ENCODE peak calls at places on chromosomes 13 and 19, in six cellular contexts. O is thyroid gland, Y is BJ, K is A549, D is body of pancreas, A is stomach. N is an unnamed sample.

GRCh38 chr19:23285948-23286347 is 35.8 kb upstream of the ZNF724 start:
- DNase-seq in O (no peak), D (no peak), K (no peak), A (no peak), Y (no peak), N (no peak)

GRCh38 chr19:4267101-4267900 is 11.8 kb upstream of the SHD start:
- DNase-seq in O (peak; percentile 37), Y (no peak), K (peak; percentile 61), D (peak; percentile 66), A (peak; percentile 63), N (peak; percentile 82)

GRCh38 chr13:111153977-111154332 is 38.8 kb downstream of the ARHGEF7 start:
- DNase-seq in K (peak; percentile 14), O (peak; percentile 43), D (no peak), Y (no peak), A (no peak), N (peak; percentile 53)

GRCh38 chr13:36817996-36818395 is 1.0 kb upstream of the RFXAP start:
- DNase-seq in Y (no peak), A (no peak), O (no peak), K (no peak), D (no peak), N (no peak)

GRCh38 chr13:26423634-26424033 is 133.8 kb upstream of the WASF3 start:
- DNase-seq in A (no peak), Y (no peak), O (no peak), K (no peak), D (peak; percentile 10), N (no peak)

GRCh38 chr13:37960427-37960826 is 90.9 kb upstream of the TRPC4 start:
- DNase-seq in O (no peak), K (no peak), Y (no peak), A (no peak), D (no peak), N (no peak)

GRCh38 chr13:60158321-60158801 is 5.4 kb downstream of the DIAPH3 start:
- DNase-seq in D (no peak), Y (no peak), K (no peak), O (no peak), A (no peak), N (peak; percentile 87)

GRCh38 chr13:43356566-43356965 is 333.2 kb downstream of the DNAJC15 start:
- DNase-seq in O (no peak), Y (no peak), A (no peak), K (no peak), D (no peak), N (no peak)

GRCh38 chr19:17765069-17765618 is 13.9 kb downstream of the FCHO1 start:
- DNase-seq in O (no peak), A (peak; percentile 66), K (peak; percentile 21), D (no peak), Y (no peak), N (no peak)

GRCh38 chr13:95624020-95624419 is 20.5 kb downstream of the DZIP1 start:
- DNase-seq in O (peak; percentile 16), K (peak; percentile 25), A (no peak), Y (no peak), D (no peak), N (peak; percentile 73)

GRCh38 chr19:29620931-29621351 is 14.9 kb downstream of the POP4 start:
- DNase-seq in A (no peak), Y (no peak), D (no peak), K (no peak), O (no peak), N (no peak)

GRCh38 chr19:13441810-13442512 is 64.3 kb downstream of the CACNA1A start:
- DNase-seq in D (peak; percentile 38), A (no peak), K (no peak), Y (no peak), O (peak; percentile 36), N (peak; percentile 15)

GRCh38 chr19:31350033-31350692 is 927 bp upstream of the TSHZ3 start:
- DNase-seq in Y (no peak), A (no peak), D (no peak), O (peak; percentile 37), K (no peak), N (peak; percentile 42)

GRCh38 chr19:11164879-11165406 is 9.4 kb upstream of the SPC24 start:
- DNase-seq in A (peak; percentile 65), Y (peak; percentile 78), O (peak; percentile 30), D (peak; percentile 31), K (no peak), N (no peak)

GRCh38 chr13:30719521-30719914 is 15.8 kb upstream of the ALOX5AP start:
- DNase-seq in O (no peak), Y (no peak), D (no peak), A (no peak), K (no peak), N (no peak)

GRCh38 chr13:23820530-23820929 is 68.7 kb downstream of the MIPEP start:
- DNase-seq in A (no peak), D (no peak), Y (no peak), O (no peak), K (no peak), N (no peak)

GRCh38 chr19:19185853-19186728 is 5.9 kb downstream of the BORCS8 start:
- DNase-seq in D (peak; percentile 30), A (peak; percentile 37), K (no peak), Y (no peak), O (peak; percentile 39), N (peak; percentile 85)

GRCh38 chr19:29724102-29724641 is 9.1 kb upstream of the C19orf12 start:
- DNase-seq in A (no peak), O (no peak), K (no peak), Y (no peak), D (no peak), N (peak; percentile 74)

GRCh38 chr13:95643471-95643813 is 1.1 kb downstream of the DZIP1 start:
- DNase-seq in D (no peak), K (no peak), A (no peak), O (no peak), Y (no peak), N (peak; percentile 36)

GRCh38 chr19:31629936-31630335 is 280.7 kb upstream of the TSHZ3 start:
- DNase-seq in D (no peak), A (no peak), Y (no peak), K (no peak), O (no peak), N (no peak)

GRCh38 chr13:98752111-98752941 is at the start of gene SLC15A1:
- DNase-seq in D (peak; percentile 61), K (no peak), A (no peak), O (peak; percentile 19), Y (no peak), N (no peak)

GRCh38 chr13:98752942-98753290 is 444 bp upstream of the SLC15A1 start:
- DNase-seq in A (no peak), Y (no peak), D (no peak), O (no peak), K (no peak), N (no peak)

GRCh38 chr13:98755729-98756128 is 3.3 kb upstream of the SLC15A1 start:
- DNase-seq in K (no peak), O (no peak), Y (no peak), A (no peak), D (no peak), N (no peak)

GRCh38 chr13:98751397-98752110 is 918 bp downstream of the SLC15A1 start:
- DNase-seq in K (no peak), Y (no peak), A (no peak), D (peak; percentile 46), O (no peak), N (peak; percentile 19)

DNA sequence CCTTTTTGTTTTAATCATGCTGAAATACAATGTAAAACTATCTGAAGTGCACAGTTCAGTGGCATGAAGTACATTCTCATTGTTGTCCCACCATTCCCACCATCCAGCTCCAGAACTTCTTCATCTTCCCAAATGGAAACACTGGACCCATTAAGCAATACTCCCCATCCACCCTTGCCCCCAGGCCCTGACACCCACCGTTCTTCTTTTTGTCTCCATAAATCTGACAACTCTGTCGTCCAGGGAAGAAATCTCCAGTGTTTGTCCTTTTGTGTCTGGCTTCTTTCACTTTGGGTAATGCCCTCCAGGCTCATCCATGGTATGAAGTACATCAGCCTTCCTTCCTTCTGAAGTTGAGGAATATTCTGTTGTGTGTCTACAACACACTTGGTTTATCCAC is 2.6 kb upstream of the SLC15A1 start:
- DNase-seq in D (no peak), O (no peak), A (no peak), K (no peak), Y (no peak), N (no peak)
- H3K4me3 ChIP-seq in D (no peak overlapping the region), O (no peak overlapping the region), A (no peak overlapping the region), K (no peak overlapping the region), Y (no peak overlapping the region), N (no peak overlapping the region)

GRCh38 chr19:44889830-44890365 is 1.2 kb upstream of the TOMM40 start:
- DNase-seq in Y (no peak), K (no peak), O (no peak), A (no peak), D (no peak), N (no peak)
- H3K4me3 ChIP-seq in Y (peak overlapping the region; percentile 57), K (peak overlapping the region; percentile 46), O (no peak overlapping the region), A (peak overlapping the region; percentile 95), D (peak overlapping the region; percentile 18), N (peak overlapping the region; percentile 26)

GRCh38 chr13:87754097-87754496 is 82.9 kb downstream of the SLITRK5 start:
- DNase-seq in Y (no peak), K (no peak), A (no peak), D (no peak), O (no peak), N (no peak)
- H3K4me3 ChIP-seq in Y (no peak overlapping the region), K (no peak overlapping the region), A (no peak overlapping the region), D (no peak overlapping the region), O (no peak overlapping the region), N (no peak overlapping the region)

GRCh38 chr13:42055500-42056085 is 7.1 kb downstream of the DGKH start:
- DNase-seq in Y (no peak), D (no peak), O (no peak), K (no peak), A (no peak), N (no peak)
- H3K4me3 ChIP-seq in Y (no peak overlapping the region), D (no peak overlapping the region), O (no peak overlapping the region), K (no peak overlapping the region), A (no peak overlapping the region), N (no peak overlapping the region)

DNA sequence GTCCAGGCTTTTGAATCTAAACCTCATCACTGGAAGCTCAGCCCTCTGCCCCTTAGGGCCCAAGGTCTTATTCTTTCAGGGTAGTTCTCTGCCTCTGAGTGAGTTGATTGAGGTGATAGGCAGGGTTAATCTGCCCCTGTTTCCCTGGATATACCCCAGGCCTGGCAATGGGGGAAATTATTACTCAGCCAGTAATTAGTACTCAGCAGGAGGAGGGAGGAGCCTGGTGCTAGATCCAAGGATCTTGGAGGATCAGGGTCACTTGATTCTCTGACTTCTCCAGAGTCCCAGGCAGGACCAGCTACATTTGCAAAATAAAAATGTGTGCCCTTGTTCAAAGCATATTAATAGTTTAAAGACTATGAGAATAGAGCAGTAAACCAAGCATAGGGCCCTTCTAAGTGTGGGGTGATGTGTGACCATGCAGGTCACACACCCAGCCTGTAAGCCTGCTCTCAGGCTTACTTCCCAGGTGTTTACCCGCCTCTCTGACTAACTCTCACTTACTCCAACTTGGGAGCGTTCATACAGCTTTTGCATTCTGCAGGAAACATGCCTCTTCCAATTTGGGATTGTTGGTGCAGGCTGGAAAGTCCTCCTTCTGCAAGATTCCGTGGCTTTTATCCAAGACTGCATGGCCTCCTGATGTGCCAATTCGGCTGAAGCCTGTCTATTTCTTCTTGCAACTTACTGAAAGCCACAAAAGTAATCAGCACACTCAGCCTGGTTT is 7.9 kb upstream of the STK24 start:
- DNase-seq in Y (no peak), K (no peak), O (peak; percentile 37), D (no peak), A (no peak), N (no peak)
- H3K4me3 ChIP-seq in Y (no peak overlapping the region), K (no peak overlapping the region), O (no peak overlapping the region), D (no peak overlapping the region), A (no peak overlapping the region), N (no peak overlapping the region)

N was measured in HAP-1.